ENCODE peak calls at places on chromosomes 6 and 20, in six cellular contexts. R, B, Z, Q, W and I are unnamed samples.

GRCh38 chr6:134065706-134066105 is 13.3 kb upstream of the SLC2A12 start:
- DNase-seq in R (peak; percentile 37), B (no peak), Z (no peak), Q (no peak), W (no peak), I (no peak)

GRCh38 chr20:54208492-54209044 is 681 bp downstream of the PFDN4 start:
- DNase-seq in R (peak; percentile 46), B (peak; percentile 44), Z (no peak), Q (no peak), W (peak; percentile 65), I (no peak)

GRCh38 chr20:20369353-20370086 is 1.6 kb downstream of the INSM1 start:
- DNase-seq in R (peak; percentile 12), B (no peak), Z (no peak), Q (peak; percentile 67), W (peak; percentile 61), I (no peak)

GRCh38 chr6:39553029-39553428 is 172.2 kb downstream of the KIF6 start:
- DNase-seq in R (no peak), B (peak; percentile 37), Z (no peak), Q (no peak), W (no peak), I (no peak)

GRCh38 chr6:907928-908327 is 215.0 kb upstream of the EXOC2 start:
- DNase-seq in R (no peak), B (no peak), Z (no peak), Q (no peak), W (no peak), I (no peak)

GRCh38 chr6:11754625-11755289 is 23.8 kb downstream of the ADTRP start:
- DNase-seq in R (peak; percentile 77), B (no peak), Z (no peak), Q (no peak), W (peak; percentile 46), I (no peak)

GRCh38 chr20:4435210-4435609 is 286.5 kb upstream of the PRND start:
- DNase-seq in R (no peak), B (no peak), Z (no peak), Q (no peak), W (no peak), I (peak; percentile 75)

GRCh38 chr6:136604928-136605485 is 54.8 kb upstream of the MAP7 start:
- DNase-seq in R (no peak), B (no peak), Z (no peak), Q (no peak), W (no peak), I (no peak)

GRCh38 chr20:3243718-3244358 is 4.8 kb upstream of the SLC4A11 start:
- DNase-seq in R (no peak), B (no peak), Z (no peak), Q (no peak), W (no peak), I (no peak)

GRCh38 chr20:47318027-47318595 is 38.4 kb downstream of the ZMYND8 start:
- DNase-seq in R (peak; percentile 77), B (peak; percentile 68), Z (peak; percentile 59), Q (no peak), W (peak; percentile 74), I (no peak)

GRCh38 chr20:53735536-53736050 is 142.0 kb upstream of the ZNF217 start:
- DNase-seq in R (peak; percentile 97), B (peak; percentile 93), Z (no peak), Q (no peak), W (peak; percentile 94), I (peak; percentile 93)

GRCh38 chr6:34132486-34133185 is 13.3 kb downstream of the GRM4 start:
- DNase-seq in R (peak; percentile 11), B (no peak), Z (no peak), Q (no peak), W (peak; percentile 23), I (no peak)

GRCh38 chr6:137818440-137818839 is 48.6 kb upstream of the TNFAIP3 start:
- DNase-seq in R (no peak), B (no peak), Z (no peak), Q (no peak), W (no peak), I (no peak)

GRCh38 chr6:17280138-17280537 is 1.0 kb upstream of the RBM24 start:
- DNase-seq in R (no peak), B (no peak), Z (no peak), Q (no peak), W (no peak), I (no peak)

GRCh38 chr6:163406320-163406719 is 8.2 kb upstream of the QKI start:
- DNase-seq in R (no peak), B (no peak), Z (no peak), Q (no peak), W (no peak), I (no peak)

GRCh38 chr6:118354641-118355040 is 193.5 kb upstream of the PLN start:
- DNase-seq in R (no peak), B (no peak), Z (no peak), Q (peak; percentile 28), W (no peak), I (no peak)

GRCh38 chr6:92292067-92292466 is 1127.3 kb downstream of the EPHA7 start:
- DNase-seq in R (no peak), B (no peak), Z (no peak), Q (no peak), W (no peak), I (no peak)

GRCh38 chr20:25309395-25310267 is 61.7 kb downstream of the PYGB start:
- DNase-seq in R (peak; percentile 69), B (peak; percentile 87), Z (no peak), Q (no peak), W (peak; percentile 72), I (peak; percentile 62)

GRCh38 chr20:3889489-3890409 is 562 bp downstream of the PANK2 start:
- DNase-seq in R (peak; percentile 27), B (no peak), Z (peak; percentile 76), Q (peak; percentile 77), W (peak; percentile 32), I (no peak)

GRCh38 chr6:120966321-120966720 is 368.0 kb downstream of the TBC1D32 start:
- DNase-seq in R (no peak), B (no peak), Z (no peak), Q (no peak), W (no peak), I (no peak)

GRCh38 chr6:3176562-3177355 is 19.4 kb upstream of the TUBB2A start:
- DNase-seq in R (peak; percentile 90), B (peak; percentile 96), Z (no peak), Q (no peak), W (peak; percentile 84), I (no peak)

GRCh38 chr6:146893690-146894089 is 294.9 kb downstream of the ADGB start:
- DNase-seq in R (no peak), B (no peak), Z (no peak), Q (no peak), W (no peak), I (no peak)

GRCh38 chr6:165181951-165182414 is 127.4 kb downstream of the C6orf118 start:
- DNase-seq in R (peak; percentile 94), B (peak; percentile 5), Z (no peak), Q (no peak), W (peak; percentile 21), I (peak; percentile 75)

GRCh38 chr6:52598123-52598823 is 21.4 kb upstream of the TRAM2 start:
- DNase-seq in R (peak; percentile 28), B (peak; percentile 85), Z (peak; percentile 75), Q (no peak), W (no peak), I (no peak)

GRCh38 chr6:52595796-52596130 is 18.9 kb upstream of the TRAM2 start:
- DNase-seq in R (no peak), B (no peak), Z (no peak), Q (peak; percentile 52), W (no peak), I (no peak)

GRCh38 chr6:52595000-52595795 is 18.3 kb upstream of the TRAM2 start:
- DNase-seq in R (peak; percentile 61), B (peak; percentile 94), Z (no peak), Q (peak; percentile 26), W (peak; percentile 55), I (no peak)

GRCh38 chr6:52597738-52598122 is 20.9 kb upstream of the TRAM2 start:
- DNase-seq in R (no peak), B (no peak), Z (no peak), Q (no peak), W (no peak), I (no peak)

GRCh38 chr6:52596371-52597028 is 19.6 kb upstream of the TRAM2 start:
- DNase-seq in R (peak; percentile 31), B (peak; percentile 73), Z (no peak), Q (no peak), W (peak; percentile 49), I (no peak)
- TF ChIP-seq CTCF in R (no peak), B (no peak), Z (no peak), Q (no peak), W (no peak), I (no peak)

GRCh38 chr6:142803495-142804049 is 141.4 kb downstream of the HIVEP2 start:
- DNase-seq in R (no peak), B (no peak), Z (no peak), Q (no peak), W (no peak), I (no peak)

GRCh38 chr6:142802124-142802523 is 142.9 kb downstream of the HIVEP2 start:
- DNase-seq in R (peak; percentile 98), B (peak; percentile 98), Z (no peak), Q (no peak), W (peak; percentile 98), I (peak; percentile 94)

GRCh38 chr6:142804490-142804889 is 140.5 kb downstream of the HIVEP2 start:
- DNase-seq in R (no peak), B (no peak), Z (no peak), Q (no peak), W (no peak), I (no peak)

GRCh38 chr6:142805042-142805441 is 139.9 kb downstream of the HIVEP2 start:
- DNase-seq in R (no peak), B (no peak), Z (no peak), Q (no peak), W (no peak), I (no peak)

GRCh38 chr6:142803027-142803426 is 141.9 kb downstream of the HIVEP2 start:
- DNase-seq in R (peak; percentile 20), B (no peak), Z (no peak), Q (no peak), W (no peak), I (no peak)
- H3K4me3 ChIP-seq in R (no peak overlapping the region), B (no peak overlapping the region), Z (no peak overlapping the region), Q (no peak overlapping the region), W (no peak overlapping the region), I (no peak overlapping the region)

GRCh38 chr6:68634503-68635411 is at the start of gene ADGRB3:
- DNase-seq in R (peak; percentile 27), B (peak; percentile 64), Z (peak; percentile 87), Q (peak; percentile 70), W (peak; percentile 29), I (no peak)
- TF ChIP-seq CTCF in R (no peak), B (peak; percentile 18), Z (no peak), Q (no peak), W (no peak), I (no peak)

DNA sequence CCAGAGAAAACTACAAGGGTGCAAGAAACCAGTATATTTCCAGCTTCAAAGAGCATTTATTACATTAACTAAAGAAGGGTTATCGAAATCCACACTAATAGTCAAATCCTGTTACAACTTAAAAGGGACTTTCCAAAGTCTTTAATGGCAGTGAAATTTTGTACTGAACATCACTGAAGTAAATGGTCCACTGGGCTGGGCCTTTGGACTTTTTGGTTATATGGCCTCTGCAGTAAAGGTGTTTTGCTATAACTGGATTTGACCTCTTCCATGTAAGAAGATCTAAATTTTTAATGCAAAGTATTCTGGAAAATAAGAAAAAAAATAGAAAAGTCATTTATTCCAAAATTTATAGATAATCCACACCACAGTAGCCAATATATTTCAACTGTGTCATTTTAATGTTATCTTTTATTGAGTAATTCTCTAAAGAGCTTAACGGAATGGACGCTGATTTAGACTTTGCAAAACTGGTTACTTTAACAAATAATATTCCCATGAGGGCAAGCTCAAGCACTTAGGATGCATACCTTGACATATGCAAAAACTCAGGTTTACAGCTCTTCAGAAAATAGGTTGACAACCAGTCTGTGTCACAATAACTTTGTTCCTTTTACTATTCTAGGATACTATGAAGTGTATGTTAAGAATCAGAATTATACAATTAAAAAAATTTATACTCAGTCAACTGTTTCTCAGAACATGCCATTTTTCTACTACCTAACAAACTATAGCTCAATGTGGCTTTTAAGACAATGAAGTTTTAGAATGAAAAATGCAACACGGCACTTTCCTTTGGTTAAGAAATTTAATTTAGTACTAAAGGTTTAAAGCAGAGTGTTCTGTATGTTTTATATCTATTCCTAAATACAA is 7.0 kb downstream of the RBM39 start:
- DNase-seq in R (no peak), B (no peak), Z (no peak), Q (no peak), W (no peak), I (no peak)
- H3K4me3 ChIP-seq in R (no peak overlapping the region), B (no peak overlapping the region), Z (peak overlapping the region; percentile 29), Q (no peak overlapping the region), W (no peak overlapping the region), I (no peak overlapping the region)